ENCODE peak calls at places on chromosomes 5 and 9, in seven cellular contexts. N is cardiac fibroblast, W is Calu3, T is stomach, V is endothelial cell, H is upper lobe of left lung, X is Peyer's patch. S is an unnamed sample.

GRCh38 chr5:19866088-19866446 is 121.9 kb downstream of the CDH18 start:
- DNase-seq in N (no peak), W (no peak), T (no peak), V (no peak), H (no peak), X (no peak), S (no peak)

GRCh38 chr9:77021928-77022782 is 2.7 kb downstream of the FOXB2 start:
- DNase-seq in N (no peak), W (no peak), T (no peak), V (no peak), H (no peak), X (no peak), S (no peak)

GRCh38 chr5:52920929-52921328 is 68.2 kb upstream of the ITGA2 start:
- DNase-seq in N (peak), W (no peak), T (no peak), V (no peak), H (no peak), X (no peak), S (no peak)

GRCh38 chr9:112757300-112757883 is 6.8 kb downstream of the SNX30 start:
- DNase-seq in N (peak), W (no peak), T (no peak), V (no peak), H (no peak), X (no peak), S (no peak)

GRCh38 chr9:93950619-93951601 is 4.2 kb downstream of the BARX1 start:
- DNase-seq in N (peak), W (peak), T (peak), V (no peak), H (peak), X (no peak), S (no peak)

GRCh38 chr9:136120438-136120844 is 1.8 kb upstream of the TMEM250 start:
- DNase-seq in N (no peak), W (no peak), T (no peak), V (no peak), H (no peak), X (no peak), S (no peak)

GRCh38 chr9:6909186-6909585 is 151.4 kb downstream of the KDM4C start:
- DNase-seq in N (no peak), W (no peak), T (no peak), V (no peak), H (no peak), X (no peak), S (no peak)

GRCh38 chr5:36939969-36940858 is 63.6 kb downstream of the NIPBL start:
- DNase-seq in N (no peak), W (no peak), T (no peak), V (no peak), H (no peak), X (no peak), S (no peak)

GRCh38 chr9:13330396-13331004 is 51.0 kb upstream of the MPDZ start:
- DNase-seq in N (peak), W (no peak), T (no peak), V (peak), H (no peak), X (no peak), S (no peak)

GRCh38 chr9:28120241-28121025 is 547.2 kb upstream of the C9orf72 start:
- DNase-seq in N (no peak), W (no peak), T (no peak), V (no peak), H (no peak), X (no peak), S (no peak)

GRCh38 chr9:95518026-95518425 is 1.3 kb upstream of the PTCH1 start:
- DNase-seq in N (no peak), W (no peak), T (no peak), V (no peak), H (no peak), X (no peak), S (no peak)

GRCh38 chr5:127878174-127878750 is 175.1 kb downstream of the CCDC192 start:
- DNase-seq in N (peak), W (peak), T (peak), V (peak), H (peak), X (peak), S (no peak)

GRCh38 chr9:121123816-121124536 is 49.2 kb downstream of the CNTRL start:
- DNase-seq in N (no peak), W (no peak), T (no peak), V (no peak), H (no peak), X (no peak), S (no peak)

GRCh38 chr9:121122450-121123032 is 47.8 kb downstream of the CNTRL start:
- DNase-seq in N (no peak), W (no peak), T (no peak), V (no peak), H (no peak), X (no peak), S (no peak)

GRCh38 chr9:121118266-121118665 is 43.5 kb downstream of the CNTRL start:
- DNase-seq in N (no peak), W (no peak), T (no peak), V (no peak), H (no peak), X (no peak), S (no peak)

GRCh38 chr9:121120386-121120785 is 45.6 kb downstream of the CNTRL start:
- DNase-seq in N (no peak), W (no peak), T (no peak), V (no peak), H (no peak), X (no peak), S (no peak)

DNA sequence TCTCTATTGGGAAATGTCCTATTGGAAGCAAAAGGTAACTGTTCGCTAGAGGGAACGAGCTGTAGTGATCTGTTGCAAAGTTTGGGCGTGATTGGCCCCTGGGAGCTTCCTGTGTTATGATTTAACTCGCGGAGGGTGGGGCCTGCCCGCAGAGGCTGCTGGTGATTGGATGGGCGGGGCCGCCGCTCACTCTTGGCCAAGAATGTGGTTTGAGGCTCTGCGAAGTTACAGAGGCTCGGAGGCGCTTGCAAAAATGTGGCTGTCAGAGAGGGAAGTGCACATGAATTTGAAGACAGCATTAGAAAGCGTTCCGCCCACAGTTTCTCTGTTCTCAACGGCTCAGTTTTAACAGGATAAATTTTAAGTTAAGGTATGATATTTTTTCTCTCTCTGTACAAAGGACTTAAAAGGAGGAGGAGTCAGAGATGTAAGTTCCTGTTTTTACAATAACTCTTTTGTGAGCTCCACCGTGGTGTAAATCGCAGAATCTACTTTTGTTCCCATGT is 46.9 kb downstream of the CNTRL start:
- DNase-seq in N (peak), W (peak), T (peak), V (peak), H (peak), X (peak), S (peak)
- TF ChIP-seq CTCF in N (peak), W (no peak), T (peak), V (no peak), H (peak), X (peak), S (no peak)

GRCh38 chr9:105651806-105652205 is 10.5 kb upstream of the TAL2 start:
- DNase-seq in N (no peak), W (no peak), T (no peak), V (no peak), H (no peak), X (no peak), S (no peak)
- TF ChIP-seq CTCF in N (no peak), W (no peak), T (no peak), V (no peak), H (no peak), X (no peak), S (no peak)

GRCh38 chr5:16345454-16345853 is 120.1 kb downstream of the ZNF622 start:
- DNase-seq in N (no peak), W (no peak), T (no peak), V (no peak), H (no peak), X (no peak), S (no peak)
- TF ChIP-seq CTCF in N (no peak), W (no peak), T (no peak), V (no peak), H (no peak), X (no peak), S (no peak)

GRCh38 chr5:45772402-45772801 is 76.2 kb upstream of the HCN1 start:
- DNase-seq in N (no peak), W (no peak), T (no peak), V (no peak), H (no peak), X (no peak), S (no peak)

GRCh38 chr5:45779874-45780671 is 83.9 kb upstream of the HCN1 start:
- DNase-seq in N (no peak), W (no peak), T (no peak), V (no peak), H (no peak), X (no peak), S (no peak)

DNA sequence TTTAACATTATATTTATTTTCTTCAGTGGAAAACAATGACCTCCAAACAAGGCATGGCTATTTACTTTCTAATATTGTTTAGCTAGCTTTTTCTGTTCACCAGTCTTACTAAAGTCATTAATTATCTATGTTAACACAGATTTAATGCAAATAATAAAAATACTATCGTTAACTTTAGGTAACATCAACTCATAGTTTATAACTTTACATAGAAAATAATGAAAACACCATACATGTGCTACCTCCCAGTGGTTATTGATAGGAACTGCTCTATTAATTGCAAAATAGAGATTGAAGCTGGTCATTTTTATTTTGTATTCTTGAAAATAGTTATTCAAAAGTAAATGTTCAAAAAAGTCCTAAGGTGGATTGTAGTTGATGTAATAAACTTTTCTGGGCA is 78.3 kb upstream of the HCN1 start:
- DNase-seq in N (no peak), W (no peak), T (no peak), V (no peak), H (no peak), X (no peak), S (no peak)
- TF ChIP-seq CTCF in N (no peak), W (no peak), T (no peak), V (peak), H (no peak), X (no peak), S (no peak)

S was measured in activated B cell treated with CpG ODN at 0.5 μM for 24 hours.